ENCODE peak calls at places on chromosomes 11 and 22, in four cellular contexts. J, H, C and E are unnamed samples.

GRCh38 chr11:46253258-46254134 is 24.0 kb upstream of the CREB3L1 start:
- DNase-seq in H (no peak), J (no peak), C (no peak), E (no peak)

GRCh38 chr22:46576556-46577351 is 39.3 kb upstream of the CELSR1 start:
- DNase-seq in J (peak; percentile 66), C (peak; percentile 26), H (peak; percentile 71), E (no peak)

GRCh38 chr11:2741377-2742131 is 41.8 kb upstream of the KCNQ1OT1 start:
- DNase-seq in H (peak; percentile 65), C (no peak), J (no peak), E (no peak)

GRCh38 chr11:94150056-94150455 is 21.4 kb downstream of the PANX1 start:
- DNase-seq in C (no peak), J (no peak), H (no peak), E (no peak)

GRCh38 chr11:114308689-114309089 is 12.5 kb downstream of the NNMT start:
- DNase-seq in H (no peak), C (peak; percentile 61), J (no peak), E (no peak)

GRCh38 chr22:17366329-17366728 is 2.9 kb upstream of the CECR2 start:
- DNase-seq in H (no peak), J (no peak), C (no peak), E (no peak)

GRCh38 chr11:40168461-40168860 is 1291.0 kb downstream of the LRRC4C start:
- DNase-seq in J (no peak), C (no peak), H (no peak), E (no peak)

GRCh38 chr22:39960791-39961746 is 872 bp downstream of the TMA7B start:
- DNase-seq in J (peak; percentile 49), C (peak; percentile 17), H (no peak), E (no peak)

GRCh38 chr11:8617063-8617462 is 23.0 kb upstream of the STK33 start:
- DNase-seq in J (no peak), H (no peak), C (no peak), E (no peak)

GRCh38 chr11:74685338-74685737 is 45.9 kb downstream of the CHRDL2 start:
- DNase-seq in J (no peak), C (no peak), H (no peak), E (no peak)

GRCh38 chr11:111148953-111149352 is 96.6 kb upstream of the POU2AF2 start:
- DNase-seq in H (no peak), J (no peak), C (no peak), E (no peak)

GRCh38 chr11:30008946-30009525 is 7.8 kb downstream of the KCNA4 start:
- DNase-seq in H (no peak), C (no peak), J (no peak), E (no peak)

GRCh38 chr11:94602430-94603372 is 35.5 kb downstream of the PIWIL4 start:
- DNase-seq in C (no peak), J (peak; percentile 65), H (peak; percentile 78), E (no peak)

GRCh38 chr11:67314218-67314617 is 10.9 kb downstream of the SSH3 start:
- DNase-seq in H (no peak), C (no peak), J (no peak), E (no peak)

GRCh38 chr11:67311556-67312082 is 8.3 kb downstream of the SSH3 start:
- DNase-seq in C (no peak), J (no peak), H (no peak), E (peak; percentile 88)

GRCh38 chr11:67313125-67313890 is 10.0 kb downstream of the SSH3 start:
- DNase-seq in H (no peak), C (no peak), J (no peak), E (no peak)

GRCh38 chr11:67311051-67311555 is 7.8 kb downstream of the SSH3 start:
- DNase-seq in H (no peak), J (no peak), C (no peak), E (no peak)

DNA sequence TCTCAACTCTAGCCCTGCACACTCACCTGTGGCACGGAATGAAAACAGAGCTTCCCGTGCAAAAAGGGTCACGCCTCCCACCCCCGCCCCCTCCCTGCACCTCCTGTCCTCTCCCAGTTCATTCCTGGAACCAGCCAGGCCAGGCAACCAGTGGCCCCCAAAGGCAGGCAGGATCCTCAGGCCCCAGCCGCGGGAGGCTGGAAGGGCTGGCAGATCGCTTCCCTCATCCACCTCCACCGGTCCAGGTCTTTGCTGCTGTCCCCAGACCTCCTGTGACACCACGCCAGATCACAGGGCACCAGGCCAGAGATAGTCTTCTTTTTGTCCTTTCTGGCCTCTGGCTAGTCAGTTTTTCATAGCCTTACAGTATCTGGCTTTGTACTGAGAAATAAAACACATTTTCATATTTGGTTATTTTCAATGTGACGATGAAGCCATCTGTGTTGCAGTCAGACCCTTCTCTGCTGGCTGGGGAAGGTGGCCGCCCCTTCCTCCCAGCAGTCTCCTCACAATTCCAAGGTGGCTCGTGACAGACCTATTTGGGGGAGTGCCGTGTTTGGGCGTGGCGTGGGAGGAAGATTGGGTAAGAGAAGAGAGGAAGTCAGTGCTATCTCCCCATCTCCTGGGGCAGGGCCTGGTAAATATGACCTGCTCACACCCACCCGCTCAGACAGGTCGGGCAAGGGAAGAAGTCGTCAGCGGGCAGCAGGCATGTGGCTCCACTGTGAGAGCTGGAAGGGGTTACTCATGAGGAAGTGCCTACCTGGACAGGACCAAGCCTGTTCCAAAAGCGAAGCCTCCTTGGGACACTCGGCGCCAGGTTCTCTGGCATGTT is 9.1 kb downstream of the SSH3 start:
- DNase-seq in C (no peak), J (peak; percentile 85), H (no peak), E (peak; percentile 79)
- TF ChIP-seq POLR2A in C (no peak), J (peak; percentile 55), H (no peak), E (no peak)

GRCh38 chr11:31160504-31161422 is 208.8 kb downstream of the DCDC1 start:
- DNase-seq in H (no peak), C (no peak), J (no peak), E (no peak)
- TF ChIP-seq CTCF in H (no peak), C (no peak), J (peak; percentile 15), E (no peak)

DNA sequence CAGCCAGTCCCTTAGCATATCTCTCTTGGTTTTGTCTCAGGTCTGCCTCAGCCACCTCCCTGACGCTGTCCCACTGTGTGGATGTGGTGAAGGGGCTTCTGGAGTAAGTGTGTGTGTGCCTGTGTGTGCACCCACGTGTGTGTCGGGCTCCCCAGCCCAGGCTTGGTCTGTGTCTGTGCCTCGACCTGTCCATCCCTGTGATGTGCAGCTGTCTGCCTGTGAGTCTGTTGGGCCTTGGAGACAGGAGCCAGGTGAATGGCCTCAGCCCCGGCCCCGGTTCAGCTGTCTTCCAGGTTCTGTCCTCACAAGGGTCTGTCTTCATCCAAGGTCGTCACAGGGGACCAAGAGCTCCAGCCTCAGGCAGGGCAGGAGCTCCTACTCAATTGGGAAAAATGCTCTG is 9.8 kb downstream of the ATG16L2 start:
- DNase-seq in C (no peak), H (peak; percentile 65), J (no peak), E (no peak)
- TF ChIP-seq POLR2A in C (no peak), H (no peak), J (no peak), E (no peak)

GRCh38 chr11:41457216-41458014 is 2.0 kb downstream of the LRRC4C start:
- DNase-seq in J (no peak), H (no peak), C (no peak), E (no peak)
- TF ChIP-seq CTCF in J (no peak), H (no peak), C (no peak), E (no peak)

GRCh38 chr22:49973018-49973965 is 12.7 kb downstream of the PIM3 start:
- DNase-seq in J (no peak), C (no peak), H (no peak), E (peak; percentile 9)

GRCh38 chr22:49975543-49976389 is 15.2 kb downstream of the PIM3 start:
- DNase-seq in H (peak; percentile 69), J (peak; percentile 37), C (peak; percentile 26), E (peak; percentile 14)

GRCh38 chr22:49979587-49980264 is 19.2 kb downstream of the PIM3 start:
- DNase-seq in J (peak; percentile 53), H (no peak), C (no peak), E (peak; percentile 50)

GRCh38 chr22:49977578-49977977 is 17.0 kb downstream of the PIM3 start:
- DNase-seq in H (no peak), J (no peak), C (peak; percentile 11), E (peak; percentile 11)

GRCh38 chr22:49976439-49977175 is 16.0 kb downstream of the PIM3 start:
- DNase-seq in J (peak; percentile 8), H (no peak), C (peak; percentile 40), E (peak; percentile 48)
- TF ChIP-seq POLR2A in J (no peak), H (no peak), C (no peak), E (no peak)

DNA sequence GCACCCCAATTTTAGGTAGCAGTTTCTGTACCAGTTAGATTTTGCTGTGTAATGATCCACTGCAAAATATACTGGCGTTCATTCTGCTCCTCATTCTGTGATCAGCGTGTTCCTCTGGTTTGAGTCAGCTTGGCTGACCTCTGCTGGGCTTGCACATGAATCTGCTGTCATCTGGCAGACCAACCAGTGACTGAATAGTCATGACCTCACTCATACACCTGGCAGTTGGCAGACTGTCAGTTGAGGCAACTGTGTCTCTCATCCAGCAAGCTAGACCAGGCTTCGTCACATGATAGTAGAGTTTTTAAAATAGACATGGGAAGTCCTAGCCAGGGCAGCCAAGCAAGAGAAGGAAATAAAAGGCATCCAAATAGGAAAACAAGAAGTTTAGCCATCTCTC is 316.3 kb upstream of the LARGE1 start:
- DNase-seq in C (peak; percentile 90), J (no peak), H (no peak), E (no peak)
- TF ChIP-seq CTCF in C (no peak), J (no peak), H (no peak), E (no peak)

DNA sequence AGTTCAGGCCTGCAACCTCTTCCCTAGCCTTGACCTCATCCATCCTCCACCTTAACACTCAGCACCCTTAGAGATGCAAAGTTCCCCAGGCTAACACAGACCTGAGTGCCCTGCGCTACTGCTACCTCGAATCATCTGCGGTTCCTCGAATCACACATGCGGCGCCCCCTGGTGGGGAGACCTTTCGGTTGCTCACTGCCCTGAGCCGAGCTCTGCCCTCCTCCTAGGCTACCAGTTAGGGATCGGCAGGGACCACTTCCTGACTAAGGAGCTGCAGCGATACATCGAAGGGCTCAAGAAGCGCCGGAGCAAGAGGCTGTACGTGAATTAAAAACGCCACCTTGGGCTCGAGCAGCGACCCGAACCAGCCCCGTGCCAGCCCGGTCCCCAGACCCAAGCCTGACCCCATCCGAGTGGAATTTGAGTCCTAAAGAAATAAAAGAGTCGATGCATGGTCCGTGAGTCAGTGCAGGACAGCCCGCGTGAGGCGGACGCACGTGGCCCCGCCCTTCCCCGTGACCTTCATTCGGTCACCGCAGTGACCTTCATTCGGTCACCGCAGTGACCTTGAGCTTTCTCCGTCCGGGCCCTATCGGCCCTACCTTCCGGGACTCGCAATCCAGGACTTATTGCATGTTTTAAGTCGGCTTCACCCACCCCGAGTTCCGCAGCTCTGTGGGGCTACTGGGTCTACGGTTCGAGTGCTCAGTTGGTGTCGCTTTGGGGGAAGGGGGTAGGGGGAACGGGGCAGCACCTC is 830 bp upstream of the ESRRA start:
- DNase-seq in C (peak; percentile 91), J (peak; percentile 97), H (peak; percentile 97), E (peak; percentile 92)
- TF ChIP-seq POLR2A in C (no peak), J (peak; percentile 69), H (no peak), E (no peak)

GRCh38 chr11:86865436-86865835 is 65.1 kb downstream of the PRSS23 start:
- DNase-seq in H (no peak), C (no peak), J (no peak), E (no peak)

DNA sequence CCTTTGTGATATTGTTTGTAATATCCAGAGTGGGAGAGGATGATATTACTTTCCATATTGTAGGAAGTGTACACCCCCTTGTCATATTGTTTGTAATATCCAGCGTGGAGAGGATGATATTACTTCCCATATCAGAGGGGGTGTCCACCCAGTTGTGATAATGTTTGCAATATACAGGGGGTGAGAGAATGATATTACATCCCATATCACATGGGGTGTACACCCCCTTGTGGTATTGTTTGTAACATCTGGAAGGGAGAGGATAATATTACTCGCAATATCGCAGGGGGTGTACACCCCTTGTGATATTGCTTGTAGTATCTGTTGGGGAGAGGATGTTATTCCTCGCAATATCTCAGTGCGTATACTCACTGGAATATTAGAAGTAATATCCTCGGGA is 61.5 kb downstream of the PRSS23 start:
- DNase-seq in J (no peak), H (no peak), C (no peak), E (no peak)
- TF ChIP-seq CTCF in J (no peak), H (no peak), C (no peak), E (no peak)

GRCh38 chr11:44542372-44542771 is 23.1 kb upstream of the CD82 start:
- DNase-seq in C (no peak), J (no peak), H (no peak), E (no peak)
- TF ChIP-seq POLR2A in C (no peak), J (no peak), H (no peak), E (no peak)